ENCODE peak calls at places on chromosome 16, in nine cellular contexts. T is cardiac muscle cell, L is NCI-H774, U is T-helper 1 cell, O is substantia nigra, S is upper lobe of right lung, P is myocyte, Z is SK-N-SH, J is GM03348. G is an unnamed sample.

GRCh38 chr16:8673611-8674412 is 605 bp upstream of the ABAT start:
- DNase-seq in T (no peak), L (no peak), U (no peak), O (no peak), S (no peak), P (no peak), Z (no peak), J (no peak), G (no peak)

GRCh38 chr16:5607169-5607568 is 509.6 kb upstream of the EEF2KMT start:
- DNase-seq in T (peak; percentile 80), L (no peak), U (no peak), O (no peak), S (no peak), P (no peak), Z (peak; percentile 68), J (no peak), G (no peak)

GRCh38 chr16:84603115-84603816 is 14.6 kb downstream of the COTL1 start:
- DNase-seq in T (no peak), L (no peak), U (no peak), O (no peak), S (peak; percentile 85), P (peak; percentile 86), Z (no peak), J (peak; percentile 94), G (peak; percentile 43)

GRCh38 chr16:48091077-48091476 is 64.7 kb downstream of the ABCC12 start:
- DNase-seq in T (no peak), L (no peak), U (no peak), O (no peak), S (no peak), P (no peak), Z (no peak), J (no peak), G (no peak)

GRCh38 chr16:77780378-77780837 is 8.0 kb upstream of the VAT1L start:
- DNase-seq in T (no peak), L (no peak), U (no peak), O (no peak), S (no peak), P (no peak), Z (no peak), J (peak; percentile 41), G (no peak)

GRCh38 chr16:23564964-23565363 is 7.4 kb downstream of the UBFD1 start:
- DNase-seq in T (no peak), L (no peak), U (no peak), O (no peak), S (peak; percentile 37), P (peak; percentile 29), Z (no peak), J (no peak), G (no peak)

GRCh38 chr16:10578474-10579316 is 1.7 kb downstream of the EMP2 start:
- DNase-seq in T (peak; percentile 28), L (no peak), U (no peak), O (no peak), S (peak; percentile 88), P (peak; percentile 92), Z (no peak), J (no peak), G (peak; percentile 58)

GRCh38 chr16:25014500-25015147 is 545 bp downstream of the ARHGAP17 start:
- DNase-seq in T (peak; percentile 74), L (peak; percentile 10), U (peak; percentile 10), O (peak; percentile 49), S (peak; percentile 76), P (peak; percentile 63), Z (peak; percentile 78), J (peak; percentile 56), G (peak; percentile 55)

GRCh38 chr16:71369494-71369893 is 11.0 kb downstream of the CALB2 start:
- DNase-seq in T (no peak), L (no peak), U (no peak), O (no peak), S (no peak), P (no peak), Z (no peak), J (no peak), G (no peak)

GRCh38 chr16:566475-567361 is at the start of gene NHLRC4:
- DNase-seq in T (peak; percentile 70), L (no peak), U (peak; percentile 40), O (peak; percentile 4), S (no peak), P (no peak), Z (peak; percentile 80), J (peak; percentile 65), G (peak; percentile 67)